ENCODE peak calls at places on chromosomes 7 and 10, in eight cellular contexts. One of them, this sample, is unnamed.

GRCh38 chr7:1112625-1113547 is 25.0 kb downstream of the GPER1 start:
- DNase-seq in brain microvascular endothelial cell: no peak
- DNase-seq in AG09309: no peak
- DNase-seq in AG20443: no peak
- DNase-seq in astrocyte of the spinal cord: no peak
- DNase-seq in EL: no peak
- DNase-seq in stromal cell of bone marrow: no peak
- DNase-seq in GM23248: no peak
- DNase-seq in this sample: no peak

GRCh38 chr7:132755538-132756481 is 179.5 kb upstream of the PLXNA4 start:
- DNase-seq in brain microvascular endothelial cell: no peak
- DNase-seq in AG09309: no peak
- DNase-seq in AG20443: no peak
- DNase-seq in astrocyte of the spinal cord: peak; percentile 36
- DNase-seq in EL: no peak
- DNase-seq in stromal cell of bone marrow: no peak
- DNase-seq in GM23248: peak; percentile 25
- DNase-seq in this sample: no peak

GRCh38 chr10:56604624-56605023 is 243.6 kb upstream of the ZWINT start:
- DNase-seq in brain microvascular endothelial cell: no peak
- DNase-seq in AG09309: no peak
- DNase-seq in AG20443: no peak
- DNase-seq in astrocyte of the spinal cord: no peak
- DNase-seq in EL: no peak
- DNase-seq in stromal cell of bone marrow: no peak
- DNase-seq in GM23248: no peak
- DNase-seq in this sample: no peak

GRCh38 chr7:90409667-90410066 is 6.4 kb downstream of the CLDN12 start:
- DNase-seq in brain microvascular endothelial cell: no peak
- DNase-seq in AG09309: no peak
- DNase-seq in AG20443: no peak
- DNase-seq in astrocyte of the spinal cord: no peak
- DNase-seq in EL: no peak
- DNase-seq in stromal cell of bone marrow: no peak
- DNase-seq in GM23248: no peak
- DNase-seq in this sample: no peak

GRCh38 chr10:114265392-114266053 is 26.5 kb downstream of the VWA2 start:
- DNase-seq in brain microvascular endothelial cell: no peak
- DNase-seq in AG09309: no peak
- DNase-seq in AG20443: peak; percentile 60
- DNase-seq in astrocyte of the spinal cord: no peak
- DNase-seq in EL: no peak
- DNase-seq in stromal cell of bone marrow: peak; percentile 21
- DNase-seq in GM23248: peak; percentile 60
- DNase-seq in this sample: no peak

GRCh38 chr10:59336632-59337031 is 25.7 kb downstream of the FAM13C start:
- DNase-seq in brain microvascular endothelial cell: peak; percentile 19
- DNase-seq in AG09309: no peak
- DNase-seq in AG20443: peak; percentile 36
- DNase-seq in astrocyte of the spinal cord: peak; percentile 59
- DNase-seq in EL: peak; percentile 4
- DNase-seq in stromal cell of bone marrow: peak; percentile 45
- DNase-seq in GM23248: peak; percentile 58
- DNase-seq in this sample: peak; percentile 12

GRCh38 chr10:112988839-112989406 is 38.9 kb downstream of the TCF7L2 start:
- DNase-seq in brain microvascular endothelial cell: no peak
- DNase-seq in AG09309: no peak
- DNase-seq in AG20443: no peak
- DNase-seq in astrocyte of the spinal cord: no peak
- DNase-seq in EL: no peak
- DNase-seq in stromal cell of bone marrow: no peak
- DNase-seq in GM23248: no peak
- DNase-seq in this sample: no peak

GRCh38 chr10:4648968-4649367 is 177.0 kb upstream of the AKR1E2 start:
- DNase-seq in brain microvascular endothelial cell: no peak
- DNase-seq in AG09309: no peak
- DNase-seq in AG20443: no peak
- DNase-seq in astrocyte of the spinal cord: peak; percentile 50
- DNase-seq in EL: no peak
- DNase-seq in stromal cell of bone marrow: no peak
- DNase-seq in GM23248: no peak
- DNase-seq in this sample: no peak

GRCh38 chr10:60573342-60573741 is 183.7 kb upstream of the ANK3 start:
- DNase-seq in brain microvascular endothelial cell: peak; percentile 20
- DNase-seq in AG09309: no peak
- DNase-seq in AG20443: no peak
- DNase-seq in astrocyte of the spinal cord: no peak
- DNase-seq in EL: no peak
- DNase-seq in stromal cell of bone marrow: no peak
- DNase-seq in GM23248: peak; percentile 3
- DNase-seq in this sample: peak; percentile 22

GRCh38 chr10:247480-247879 is 112.2 kb downstream of the ZMYND11 start:
- DNase-seq in brain microvascular endothelial cell: no peak
- DNase-seq in AG09309: no peak
- DNase-seq in AG20443: no peak
- DNase-seq in astrocyte of the spinal cord: no peak
- DNase-seq in EL: no peak
- DNase-seq in stromal cell of bone marrow: no peak
- DNase-seq in GM23248: no peak
- DNase-seq in this sample: no peak